ENCODE peak calls at places on chromosomes 1 and 21, in six cellular contexts. One of them, this sample, is unnamed.

GRCh38 chr1:116855220-116855619 is 54.5 kb upstream of the PTGFRN start:
- DNase-seq in SK-N-SH: peak; percentile 37
- DNase-seq in K562: no peak
- DNase-seq in GM12878: no peak
- DNase-seq in H1: no peak
- DNase-seq in GM12891: no peak
- DNase-seq in this sample: no peak

GRCh38 chr1:12414444-12415238 is 184.8 kb downstream of the VPS13D start:
- DNase-seq in SK-N-SH: no peak
- DNase-seq in K562: no peak
- DNase-seq in GM12878: no peak
- DNase-seq in H1: no peak
- DNase-seq in GM12891: no peak
- DNase-seq in this sample: no peak

GRCh38 chr1:33903210-33903589 is 39.3 kb downstream of the HMGB4 start:
- DNase-seq in SK-N-SH: no peak
- DNase-seq in K562: no peak
- DNase-seq in GM12878: peak; percentile 33
- DNase-seq in H1: no peak
- DNase-seq in GM12891: no peak
- DNase-seq in this sample: no peak

GRCh38 chr1:161487483-161487827 is 17.8 kb upstream of the FCGR2A start:
- DNase-seq in SK-N-SH: no peak
- DNase-seq in K562: peak; percentile 63
- DNase-seq in GM12878: no peak
- DNase-seq in H1: no peak
- DNase-seq in GM12891: no peak
- DNase-seq in this sample: no peak

GRCh38 chr1:221670081-221670480 is 71.8 kb downstream of the DUSP10 start:
- DNase-seq in SK-N-SH: no peak
- DNase-seq in K562: no peak
- DNase-seq in GM12878: no peak
- DNase-seq in H1: no peak
- DNase-seq in GM12891: no peak
- DNase-seq in this sample: no peak

GRCh38 chr1:21292991-21293536 is 2.8 kb upstream of the ECE1 start:
- DNase-seq in SK-N-SH: no peak
- DNase-seq in K562: no peak
- DNase-seq in GM12878: peak; percentile 85
- DNase-seq in H1: no peak
- DNase-seq in GM12891: no peak
- DNase-seq in this sample: peak; percentile 46

GRCh38 chr21:45764792-45765191 is 121.3 kb downstream of the PCBP3 start:
- DNase-seq in SK-N-SH: no peak
- DNase-seq in K562: no peak
- DNase-seq in GM12878: no peak
- DNase-seq in H1: no peak
- DNase-seq in GM12891: no peak
- DNase-seq in this sample: no peak

GRCh38 chr21:14889080-14889805 is 175.6 kb downstream of the NRIP1 start:
- DNase-seq in SK-N-SH: no peak
- DNase-seq in K562: no peak
- DNase-seq in GM12878: no peak
- DNase-seq in H1: no peak
- DNase-seq in GM12891: no peak
- DNase-seq in this sample: no peak

GRCh38 chr1:42328047-42328625 is 6.9 kb downstream of the FOXJ3 start:
- DNase-seq in SK-N-SH: no peak
- DNase-seq in K562: no peak
- DNase-seq in GM12878: no peak
- DNase-seq in H1: no peak
- DNase-seq in GM12891: no peak
- DNase-seq in this sample: no peak

GRCh38 chr1:183757061-183757460 is 47.9 kb upstream of the RGL1 start:
- DNase-seq in SK-N-SH: no peak
- DNase-seq in K562: no peak
- DNase-seq in GM12878: no peak
- DNase-seq in H1: no peak
- DNase-seq in GM12891: no peak
- DNase-seq in this sample: no peak
- TF ChIP-seq TAF1 in SK-N-SH: no peak
- TF ChIP-seq TAF1 in K562: no peak
- TF ChIP-seq TAF1 in GM12878: no peak
- TF ChIP-seq TAF1 in H1: no peak
- TF ChIP-seq TAF1 in GM12891: no peak
- TF ChIP-seq TAF1 in this sample: no peak

DNA sequence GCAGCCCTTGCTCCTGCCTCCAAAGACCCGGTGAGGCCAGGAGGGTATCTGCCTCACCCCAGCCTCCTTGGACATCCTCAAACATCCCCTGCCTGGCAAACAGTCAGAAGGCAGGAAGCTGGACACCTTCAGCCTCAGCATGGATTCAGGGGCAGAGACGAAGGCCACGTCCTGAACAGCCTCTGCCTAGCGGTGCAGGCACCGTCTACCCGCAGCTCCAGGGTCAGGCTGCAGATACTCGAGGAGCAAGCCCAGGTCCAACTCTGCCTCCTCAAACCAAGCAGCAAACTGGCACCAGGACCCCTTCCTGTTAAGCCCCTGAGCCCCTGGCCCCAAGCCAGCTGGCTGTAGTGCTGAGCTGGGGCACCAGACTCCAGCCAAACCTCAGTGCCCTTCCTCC is 494.8 kb downstream of the NPHP4 start:
- DNase-seq in SK-N-SH: no peak
- DNase-seq in K562: no peak
- DNase-seq in GM12878: no peak
- DNase-seq in H1: no peak
- DNase-seq in GM12891: no peak
- DNase-seq in this sample: no peak
- TF ChIP-seq POLR2AphosphoS5 in SK-N-SH: no peak
- TF ChIP-seq POLR2AphosphoS5 in K562: no peak
- TF ChIP-seq POLR2AphosphoS5 in GM12878: no peak
- TF ChIP-seq POLR2AphosphoS5 in H1: no peak
- TF ChIP-seq POLR2AphosphoS5 in GM12891: no peak
- TF ChIP-seq POLR2AphosphoS5 in this sample: no peak

DNA sequence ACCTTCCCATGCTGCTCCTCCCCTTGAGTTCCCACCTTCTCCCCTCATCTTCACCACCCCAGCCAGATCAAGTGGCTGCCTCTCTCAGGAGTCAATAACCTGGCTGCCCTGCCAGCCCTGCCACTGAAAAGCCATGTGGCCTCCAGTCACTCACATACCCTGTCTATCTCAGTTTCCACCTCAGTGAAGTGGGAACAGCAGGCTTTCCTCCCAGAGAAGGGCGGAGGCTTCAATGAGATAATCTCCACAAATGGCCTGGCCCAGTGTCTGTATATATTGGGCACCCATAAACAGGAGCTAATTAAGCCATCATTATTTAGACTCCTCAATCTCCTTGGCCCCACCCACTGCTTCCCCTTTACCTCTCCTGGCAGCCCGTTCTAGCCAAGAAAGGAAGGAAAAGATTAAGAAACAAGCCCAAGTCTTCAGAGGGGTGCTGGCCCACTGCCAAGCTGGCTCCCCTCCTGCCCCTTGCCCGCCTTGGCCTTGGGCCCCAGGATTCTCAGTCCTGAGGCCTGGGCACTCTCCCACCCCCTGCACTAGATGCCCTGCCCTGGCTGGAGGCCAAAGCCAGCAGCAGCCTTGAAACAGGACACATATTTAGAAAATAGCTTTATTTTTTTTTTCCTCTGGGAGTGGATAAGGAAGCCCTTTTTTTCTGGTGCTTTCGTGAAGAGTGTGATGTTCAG is 16.0 kb upstream of the EPB41 start:
- DNase-seq in SK-N-SH: peak; percentile 45
- DNase-seq in K562: no peak
- DNase-seq in GM12878: no peak
- DNase-seq in H1: no peak
- DNase-seq in GM12891: no peak
- DNase-seq in this sample: no peak
- TF ChIP-seq TAF1 in SK-N-SH: no peak
- TF ChIP-seq TAF1 in K562: no peak
- TF ChIP-seq TAF1 in GM12878: no peak
- TF ChIP-seq TAF1 in H1: no peak
- TF ChIP-seq TAF1 in GM12891: no peak
- TF ChIP-seq TAF1 in this sample: no peak

GRCh38 chr21:41709965-41710822 is 56.7 kb downstream of the RIPK4 start:
- DNase-seq in SK-N-SH: no peak
- DNase-seq in K562: no peak
- DNase-seq in GM12878: no peak
- DNase-seq in H1: no peak
- DNase-seq in GM12891: no peak
- DNase-seq in this sample: no peak
- TF ChIP-seq POLR2AphosphoS5 in SK-N-SH: no peak
- TF ChIP-seq POLR2AphosphoS5 in K562: no peak
- TF ChIP-seq POLR2AphosphoS5 in GM12878: no peak
- TF ChIP-seq POLR2AphosphoS5 in H1: no peak
- TF ChIP-seq POLR2AphosphoS5 in GM12891: no peak
- TF ChIP-seq POLR2AphosphoS5 in this sample: no peak

This sample was measured in GM12892.